ENCODE peak calls at places on chromosome 2, in six cellular contexts. S, H, Y, E, O and D are unnamed samples.

GRCh38 chr2:220072669-220073235 is 445.3 kb downstream of the SLC4A3 start:
- DNase-seq in O (no peak), Y (no peak), E (no peak), H (no peak), S (no peak), D (no peak)

GRCh38 chr2:46361920-46362666 is 64.9 kb downstream of the EPAS1 start:
- DNase-seq in H (no peak), E (no peak), Y (no peak), S (no peak), O (no peak), D (no peak)

GRCh38 chr2:84856785-84857184 is 24.1 kb downstream of the TRABD2A start:
- DNase-seq in H (no peak), S (no peak), E (no peak), O (peak; percentile 67), Y (no peak), D (no peak)

GRCh38 chr2:223041527-223042109 is 10.4 kb upstream of the KCNE4 start:
- DNase-seq in Y (no peak), H (peak; percentile 97), E (peak; percentile 80), S (peak; percentile 83), O (peak; percentile 53), D (peak; percentile 93)

GRCh38 chr2:98832172-98832571 is 101.2 kb upstream of the MGAT4A start:
- DNase-seq in Y (no peak), S (no peak), E (no peak), H (no peak), O (no peak), D (no peak)

GRCh38 chr2:55965966-55966365 is 42.4 kb upstream of the EFEMP1 start:
- DNase-seq in O (no peak), S (no peak), Y (no peak), H (no peak), E (no peak), D (no peak)

GRCh38 chr2:53490659-53491058 is 276.9 kb upstream of the CHAC2 start:
- DNase-seq in O (no peak), H (peak; percentile 87), E (no peak), S (no peak), Y (no peak), D (no peak)

GRCh38 chr2:156325671-156326385 is 6.7 kb downstream of the NR4A2 start:
- DNase-seq in H (no peak), Y (no peak), O (no peak), E (no peak), S (no peak), D (no peak)

GRCh38 chr2:69017876-69018275 is 4.9 kb downstream of the ANTXR1 start:
- DNase-seq in E (no peak), O (no peak), Y (no peak), H (no peak), S (no peak), D (no peak)

GRCh38 chr2:156430978-156431358 is 5.2 kb upstream of the GPD2 start:
- DNase-seq in H (no peak), S (no peak), Y (peak; percentile 78), E (peak; percentile 74), O (peak; percentile 70), D (no peak)

GRCh38 chr2:100921685-100922161 is 80.4 kb upstream of the RPL31 start:
- DNase-seq in S (no peak), O (no peak), E (no peak), Y (no peak), H (no peak), D (no peak)

GRCh38 chr2:67256892-67257291 is 140.2 kb upstream of the ETAA1 start:
- DNase-seq in E (no peak), O (no peak), H (no peak), Y (no peak), S (peak; percentile 32), D (peak; percentile 8)

GRCh38 chr2:56681659-56682396 is 498.0 kb downstream of the CCDC85A start:
- DNase-seq in O (no peak), E (no peak), S (no peak), H (no peak), Y (no peak), D (no peak)

GRCh38 chr2:60614319-60614718 is 60.9 kb upstream of the BCL11A start:
- DNase-seq in S (no peak), Y (no peak), E (no peak), O (no peak), H (no peak), D (no peak)

GRCh38 chr2:104368089-104368488 is 485.8 kb upstream of the POU3F3 start:
- DNase-seq in E (no peak), S (no peak), O (no peak), H (no peak), Y (peak; percentile 28), D (no peak)

GRCh38 chr2:157952548-157952947 is 76.4 kb upstream of the ACVR1 start:
- DNase-seq in S (no peak), Y (no peak), E (no peak), H (no peak), O (no peak), D (no peak)

GRCh38 chr2:169069818-169070217 is 455 bp downstream of the DHRS9 start:
- DNase-seq in H (no peak), Y (no peak), E (no peak), S (no peak), O (no peak), D (no peak)

GRCh38 chr2:66771359-66771978 is 336.5 kb downstream of the MEIS1 start:
- DNase-seq in S (no peak), Y (no peak), O (no peak), H (no peak), E (no peak), D (no peak)

GRCh38 chr2:71882949-71883472 is 264.7 kb downstream of the CYP26B1 start:
- DNase-seq in H (peak; percentile 99), Y (no peak), S (peak; percentile 94), O (peak; percentile 50), E (peak; percentile 61), D (peak; percentile 90)

GRCh38 chr2:234001380-234001993 is 49.0 kb upstream of the SPP2 start:
- DNase-seq in Y (no peak), S (no peak), E (no peak), O (no peak), H (no peak), D (no peak)

GRCh38 chr2:189022002-189022401 is 47.8 kb downstream of the COL3A1 start:
- DNase-seq in O (no peak), Y (no peak), E (no peak), H (no peak), S (peak; percentile 78), D (peak; percentile 90)

GRCh38 chr2:239132156-239132709 is 268.6 kb downstream of the HDAC4 start:
- DNase-seq in S (no peak), O (no peak), E (no peak), H (no peak), Y (no peak), D (no peak)

GRCh38 chr2:150601280-150602038 is 114.0 kb upstream of the RND3 start:
- DNase-seq in S (no peak), H (peak; percentile 49), O (no peak), E (peak; percentile 4), Y (peak; percentile 90), D (no peak)

GRCh38 chr2:65032016-65032975 is 23.9 kb upstream of the CEP68 start:
- DNase-seq in E (peak; percentile 62), O (no peak), H (no peak), S (no peak), Y (no peak), D (no peak)

GRCh38 chr2:186696804-186697203 is 2.9 kb downstream of the FAM171B start:
- DNase-seq in Y (no peak), E (no peak), O (no peak), S (no peak), H (no peak), D (no peak)